ENCODE peak calls at places on chromosome 5, in six cellular contexts. One of them, this sample, is unnamed.

GRCh38 chr5:168600409-168600808 is 21.2 kb upstream of the PANK3 start:
- DNase-seq in HEK293T: peak
- DNase-seq in HuH-7.5: peak
- DNase-seq in activated naive CD4-positive, alpha-beta T cell treated with anti-CD3 and anti-CD28 coated beads, Interleukin-2, amount 10 ng/mL, durations not matched to agents 7 days and 5 days: no peak
- DNase-seq in central memory CD4-positive, alpha-beta T cell: no peak
- DNase-seq in AG04450: no peak
- DNase-seq in this sample: no peak

GRCh38 chr5:129670944-129671343 is 77.0 kb upstream of the MINAR2 start:
- DNase-seq in HEK293T: no peak
- DNase-seq in HuH-7.5: no peak
- DNase-seq in activated naive CD4-positive, alpha-beta T cell treated with anti-CD3 and anti-CD28 coated beads, Interleukin-2, amount 10 ng/mL, durations not matched to agents 7 days and 5 days: no peak
- DNase-seq in central memory CD4-positive, alpha-beta T cell: no peak
- DNase-seq in AG04450: peak
- DNase-seq in this sample: no peak

GRCh38 chr5:27477550-27477949 is 439.2 kb upstream of the CDH9 start:
- DNase-seq in HEK293T: no peak
- DNase-seq in HuH-7.5: no peak
- DNase-seq in activated naive CD4-positive, alpha-beta T cell treated with anti-CD3 and anti-CD28 coated beads, Interleukin-2, amount 10 ng/mL, durations not matched to agents 7 days and 5 days: no peak
- DNase-seq in central memory CD4-positive, alpha-beta T cell: no peak
- DNase-seq in AG04450: no peak
- DNase-seq in this sample: no peak

GRCh38 chr5:115132465-115132864 is 37.2 kb downstream of the TRIM36 start:
- DNase-seq in HEK293T: no peak
- DNase-seq in HuH-7.5: no peak
- DNase-seq in activated naive CD4-positive, alpha-beta T cell treated with anti-CD3 and anti-CD28 coated beads, Interleukin-2, amount 10 ng/mL, durations not matched to agents 7 days and 5 days: no peak
- DNase-seq in central memory CD4-positive, alpha-beta T cell: no peak
- DNase-seq in AG04450: no peak
- DNase-seq in this sample: no peak

GRCh38 chr5:119323630-119324000 is 32.2 kb upstream of the TNFAIP8 start:
- DNase-seq in HEK293T: peak
- DNase-seq in HuH-7.5: no peak
- DNase-seq in activated naive CD4-positive, alpha-beta T cell treated with anti-CD3 and anti-CD28 coated beads, Interleukin-2, amount 10 ng/mL, durations not matched to agents 7 days and 5 days: no peak
- DNase-seq in central memory CD4-positive, alpha-beta T cell: no peak
- DNase-seq in AG04450: no peak
- DNase-seq in this sample: no peak

GRCh38 chr5:83972236-83972635 is 251.6 kb upstream of the HAPLN1 start:
- DNase-seq in HEK293T: no peak
- DNase-seq in HuH-7.5: no peak
- DNase-seq in activated naive CD4-positive, alpha-beta T cell treated with anti-CD3 and anti-CD28 coated beads, Interleukin-2, amount 10 ng/mL, durations not matched to agents 7 days and 5 days: no peak
- DNase-seq in central memory CD4-positive, alpha-beta T cell: no peak
- DNase-seq in AG04450: no peak
- DNase-seq in this sample: peak

GRCh38 chr5:35679351-35679750 is 61.7 kb downstream of the SPEF2 start:
- DNase-seq in HEK293T: no peak
- DNase-seq in HuH-7.5: no peak
- DNase-seq in activated naive CD4-positive, alpha-beta T cell treated with anti-CD3 and anti-CD28 coated beads, Interleukin-2, amount 10 ng/mL, durations not matched to agents 7 days and 5 days: peak
- DNase-seq in central memory CD4-positive, alpha-beta T cell: no peak
- DNase-seq in AG04450: no peak
- DNase-seq in this sample: no peak

GRCh38 chr5:168648016-168648415 is 68.8 kb upstream of the PANK3 start:
- DNase-seq in HEK293T: no peak
- DNase-seq in HuH-7.5: no peak
- DNase-seq in activated naive CD4-positive, alpha-beta T cell treated with anti-CD3 and anti-CD28 coated beads, Interleukin-2, amount 10 ng/mL, durations not matched to agents 7 days and 5 days: no peak
- DNase-seq in central memory CD4-positive, alpha-beta T cell: no peak
- DNase-seq in AG04450: no peak
- DNase-seq in this sample: no peak

GRCh38 chr5:1264211-1264610 is 30.7 kb downstream of the TERT start:
- DNase-seq in HEK293T: no peak
- DNase-seq in HuH-7.5: no peak
- DNase-seq in activated naive CD4-positive, alpha-beta T cell treated with anti-CD3 and anti-CD28 coated beads, Interleukin-2, amount 10 ng/mL, durations not matched to agents 7 days and 5 days: no peak
- DNase-seq in central memory CD4-positive, alpha-beta T cell: no peak
- DNase-seq in AG04450: no peak
- DNase-seq in this sample: no peak

This sample was measured in NCI-H226.